ENCODE peak calls at places on chromosomes 4 and X, in ten cellular contexts. J is sigmoid colon; Y is heart right ventricle; H is A549; V is naive thymus-derived CD4-positive, alpha-beta T cell; T is upper lobe of right lung; M is aorta; Z is cardiac muscle cell; F is mammary epithelial cell; P is uterus. G is an unnamed sample. For H3K9me3, the result is how much of the 10 kb centered on the place peaks cover.

GRCh38 chr4:88533088-88533790 is 9.7 kb upstream of the PYURF start:
- DNase-seq in J (no peak), Y (no peak), H (no peak), V (no peak), T (no peak), M (no peak), Z (no peak), F (peak), P (no peak), G (no peak)

GRCh38 chr4:105092356-105092755 is 54.3 kb upstream of the TET2 start:
- DNase-seq in J (no peak), Y (no peak), H (no peak), V (no peak), T (no peak), M (no peak), Z (peak), F (peak), P (peak), G (no peak)

GRCh38 chrX:11212741-11213140 is 80.5 kb upstream of the AMELX start:
- DNase-seq in J (no peak), Y (no peak), H (no peak), V (no peak), T (no peak), M (no peak), Z (no peak), F (no peak), P (no peak), G (no peak)

GRCh38 chr4:73541251-73541650 is 59.7 kb downstream of the AFM start:
- DNase-seq in J (no peak), Y (no peak), H (no peak), V (no peak), T (no peak), M (no peak), Z (no peak), F (no peak), P (no peak), G (no peak)

GRCh38 chr4:116453127-116453526 is 632.2 kb downstream of the TRAM1L1 start:
- DNase-seq in J (no peak), Y (no peak), H (no peak), V (no peak), T (peak), M (no peak), Z (no peak), F (no peak), P (no peak), G (no peak)

GRCh38 chrX:154349359-154349935 is 25.0 kb downstream of the FLNA start:
- DNase-seq in J (peak), Y (no peak), H (peak), V (no peak), T (peak), M (peak), Z (peak), F (no peak), P (peak), G (no peak)

GRCh38 chrX:100264200-100264599 is 145.9 kb downstream of the PCDH19 start:
- DNase-seq in J (no peak), Y (no peak), H (no peak), V (no peak), T (no peak), M (no peak), Z (no peak), F (peak), P (no peak), G (no peak)

GRCh38 chrX:128816919-128817318 is 706.4 kb downstream of the SMARCA1 start:
- DNase-seq in J (no peak), Y (no peak), H (no peak), V (no peak), T (no peak), M (no peak), Z (no peak), F (no peak), P (no peak), G (no peak)

GRCh38 chr4:104490096-104490769 is 4.5 kb downstream of the CXXC4 start:
- DNase-seq in J (peak), Y (no peak), H (peak), V (no peak), T (peak), M (no peak), Z (no peak), F (no peak), P (no peak), G (no peak)

GRCh38 chr4:107589269-107589668 is 130.8 kb downstream of the PAPSS1 start:
- DNase-seq in J (no peak), Y (no peak), H (no peak), V (no peak), T (no peak), M (no peak), Z (no peak), F (no peak), P (no peak), G (no peak)
- H3K9me3 ChIP-seq in J (under half), Y (half or more), H (under half), V (under half), T (under half), M (under half), Z (under half), F (under half), P (under half), G (under half)

DNA sequence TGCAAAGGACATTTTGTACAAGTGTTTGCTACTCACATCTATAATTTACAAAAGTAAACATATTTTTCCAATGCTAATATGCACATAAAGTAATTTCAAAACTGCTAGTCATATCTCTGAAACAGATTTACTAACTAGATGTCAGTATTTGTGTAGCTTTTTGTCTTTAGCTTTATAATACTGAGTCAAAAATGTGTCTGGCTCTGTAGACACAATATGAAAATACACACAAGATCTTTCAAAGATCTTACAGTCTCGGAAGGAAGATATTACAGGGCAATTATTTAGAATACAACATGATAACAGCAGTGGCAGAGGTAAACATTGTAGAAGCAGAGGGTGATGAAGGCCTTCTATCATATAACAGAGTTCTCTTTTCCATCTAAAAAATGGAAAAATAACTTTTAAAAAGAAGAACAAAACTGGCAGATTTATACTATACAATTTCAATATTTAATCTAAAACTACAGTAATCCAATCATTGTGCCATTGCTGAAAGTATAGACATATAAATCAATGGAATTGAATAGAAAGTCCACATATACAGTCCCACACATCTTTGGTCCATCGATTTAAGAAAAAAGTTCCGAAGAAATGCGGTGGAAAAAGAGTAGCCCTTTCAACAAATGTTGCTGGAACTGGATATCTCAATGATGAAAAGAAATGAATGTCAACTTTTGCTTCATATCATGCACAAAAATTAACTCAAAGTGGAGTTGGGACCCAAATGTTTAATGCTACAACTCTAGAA is 29.4 kb downstream of the ARAP2 start:
- DNase-seq in J (no peak), Y (no peak), H (no peak), V (no peak), T (no peak), M (no peak), Z (no peak), F (no peak), P (no peak), G (no peak)
- H3K27ac ChIP-seq in J (no peak), Y (no peak), H (no peak), V (no peak), T (no peak), M (no peak), Z (no peak), F (no peak), P (no peak), G (no peak)

GRCh38 chr4:139675156-139675555 is 9.5 kb downstream of the MGST2 start:
- DNase-seq in J (no peak), Y (no peak), H (no peak), V (no peak), T (no peak), M (no peak), Z (no peak), F (no peak), P (no peak), G (no peak)
- H3K4me3 ChIP-seq in J (no peak), Y (no peak), H (no peak), V (no peak), T (no peak), M (no peak), Z (no peak), F (no peak), P (no peak), G (no peak)

GRCh38 chr4:445410-445809 is 53.5 kb downstream of the ZNF721 start:
- DNase-seq in J (no peak), Y (no peak), H (no peak), V (no peak), T (no peak), M (no peak), Z (no peak), F (no peak), P (no peak), G (no peak)
- H3K9me3 ChIP-seq in J (half or more), Y (half or more), H (half or more), V (half or more), T (half or more), M (under half), Z (under half), F (half or more), P (half or more), G (half or more)

GRCh38 chr4:118957683-118958082 is 69.0 kb downstream of the SYNPO2 start:
- DNase-seq in J (no peak), Y (no peak), H (no peak), V (no peak), T (no peak), M (no peak), Z (peak), F (no peak), P (peak), G (no peak)
- H3K27ac ChIP-seq in J (peak), Y (peak), H (no peak), V (no peak), T (no peak), M (peak), Z (no peak), F (no peak), P (peak), G (peak)

DNA sequence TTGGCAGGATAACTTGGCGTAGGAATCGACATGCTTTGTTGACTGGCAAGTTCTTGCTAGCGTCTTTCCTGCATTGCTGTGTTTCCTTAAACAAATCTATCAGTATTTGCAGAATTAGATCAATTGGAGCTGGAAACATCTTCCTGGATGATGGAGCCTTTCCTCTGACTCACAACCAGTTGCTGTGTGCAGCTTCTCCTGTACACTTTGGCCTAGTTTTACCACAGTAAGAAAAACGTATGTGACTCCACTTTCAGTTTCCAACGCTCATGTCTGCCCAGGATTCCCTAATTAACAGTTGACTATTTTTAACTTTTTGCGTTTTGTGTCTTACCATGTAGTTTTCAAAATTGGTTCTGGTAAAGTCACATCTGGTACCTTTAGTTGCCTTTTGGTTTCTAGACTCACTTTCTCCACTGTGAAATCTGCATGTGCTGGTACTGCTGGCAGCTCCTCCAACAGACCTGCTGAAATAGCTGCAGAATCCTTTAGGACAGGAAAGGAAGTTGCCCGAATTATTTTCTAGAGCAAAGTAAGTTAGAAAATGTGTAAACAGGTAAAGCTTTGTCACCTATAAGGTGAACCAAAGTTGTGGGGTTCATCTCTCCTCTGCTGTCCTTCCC is 553.2 kb upstream of the FAT1 start:
- DNase-seq in J (no peak), Y (no peak), H (no peak), V (no peak), T (no peak), M (no peak), Z (peak), F (no peak), P (no peak), G (no peak)
- H3K4me3 ChIP-seq in J (no peak), Y (no peak), H (no peak), V (no peak), T (no peak), M (no peak), Z (no peak), F (no peak), P (no peak), G (no peak)